ENCODE peak calls at places on chromosomes 3 and 15, in six cellular contexts. K, D, Y, F, N and U are unnamed samples.

GRCh38 chr3:115996420-115997108 is 373.3 kb downstream of the GAP43 start:
- DNase-seq in K (no peak), D (no peak), Y (no peak), F (no peak), N (no peak), U (peak)

GRCh38 chr3:149180057-149180573 is 41.5 kb downstream of the CP start:
- DNase-seq in K (peak), D (peak), Y (peak), F (peak), N (no peak), U (peak)

GRCh38 chr15:101578443-101578894 is 73.7 kb downstream of the TM2D3 start:
- DNase-seq in K (peak), D (peak), Y (peak), F (no peak), N (no peak), U (peak)

GRCh38 chr3:12750223-12750622 is 8.8 kb downstream of the TMEM40 start:
- DNase-seq in K (peak), D (no peak), Y (no peak), F (peak), N (no peak), U (peak)

GRCh38 chr15:58957101-58957973 is 23.9 kb upstream of the SLTM start:
- DNase-seq in K (peak), D (peak), Y (peak), F (peak), N (no peak), U (peak)

GRCh38 chr15:59329570-59330350 is 42.9 kb downstream of the MYO1E start:
- DNase-seq in K (peak), D (no peak), Y (no peak), F (no peak), N (no peak), U (peak)

GRCh38 chr15:94131875-94132274 is 99.5 kb upstream of the MCTP2 start:
- DNase-seq in K (no peak), D (no peak), Y (no peak), F (no peak), N (no peak), U (no peak)

GRCh38 chr3:129560931-129561594 is 18.1 kb downstream of the H1-8 start:
- DNase-seq in K (no peak), D (no peak), Y (peak), F (peak), N (no peak), U (peak)

GRCh38 chr3:27596334-27596841 is 112.2 kb upstream of the SLC4A7 start:
- DNase-seq in K (no peak), D (no peak), Y (peak), F (peak), N (peak), U (no peak)

GRCh38 chr15:79812536-79812935 is 84.3 kb downstream of the MTHFS start:
- DNase-seq in K (no peak), D (no peak), Y (no peak), F (no peak), N (no peak), U (no peak)

GRCh38 chr15:99993262-99993661 is 260.0 kb upstream of the LYSMD4 start:
- DNase-seq in K (no peak), D (no peak), Y (no peak), F (no peak), N (no peak), U (no peak)

GRCh38 chr15:45234562-45235235 is 17.3 kb upstream of the SLC28A2 start:
- DNase-seq in K (no peak), D (no peak), Y (no peak), F (no peak), N (no peak), U (no peak)

GRCh38 chr15:37888356-37888755 is 46.1 kb upstream of the TMCO5A start:
- DNase-seq in K (no peak), D (no peak), Y (no peak), F (no peak), N (no peak), U (no peak)

GRCh38 chr3:114563720-114564119 is 269.9 kb downstream of the TIGIT start:
- DNase-seq in K (no peak), D (no peak), Y (no peak), F (no peak), N (no peak), U (no peak)

GRCh38 chr15:62975515-62975914 is 67.0 kb upstream of the TPM1 start:
- DNase-seq in K (no peak), D (no peak), Y (no peak), F (no peak), N (no peak), U (peak)

GRCh38 chr3:136860541-136860940 is 1.5 kb upstream of the NCK1 start:
- DNase-seq in K (no peak), D (peak), Y (peak), F (no peak), N (no peak), U (no peak)

GRCh38 chr3:27557411-27557810 is 73.2 kb upstream of the SLC4A7 start:
- DNase-seq in K (no peak), D (no peak), Y (no peak), F (no peak), N (no peak), U (no peak)

GRCh38 chr3:39067286-39067685 is 15.5 kb downstream of the WDR48 start:
- DNase-seq in K (no peak), D (no peak), Y (no peak), F (no peak), N (no peak), U (no peak)

GRCh38 chr15:86645861-86646393 is 566.3 kb downstream of the AGBL1 start:
- DNase-seq in K (no peak), D (no peak), Y (no peak), F (no peak), N (no peak), U (no peak)

GRCh38 chr15:75051161-75051560 is 27.8 kb downstream of the PPCDC start:
- DNase-seq in K (no peak), D (no peak), Y (no peak), F (no peak), N (no peak), U (no peak)

GRCh38 chr3:4850928-4851265 is 128.3 kb upstream of the BHLHE40 start:
- DNase-seq in K (no peak), D (no peak), Y (no peak), F (no peak), N (peak), U (no peak)

GRCh38 chr15:43958894-43959330 is 132.1 kb downstream of the WDR76 start:
- DNase-seq in K (no peak), D (no peak), Y (no peak), F (peak), N (no peak), U (peak)

GRCh38 chr15:36645106-36645505 is 65.7 kb downstream of the CDIN1 start:
- DNase-seq in K (no peak), D (no peak), Y (no peak), F (peak), N (no peak), U (peak)

GRCh38 chr15:64452988-64453688 is 7.2 kb upstream of the ZNF609 start:
- DNase-seq in K (no peak), D (no peak), Y (no peak), F (peak), N (no peak), U (no peak)

GRCh38 chr3:41158947-41159346 is 40.4 kb upstream of the CTNNB1 start:
- DNase-seq in K (no peak), D (no peak), Y (peak), F (no peak), N (no peak), U (no peak)

GRCh38 chr15:29820802-29821160 is 1.5 kb downstream of the TJP1 start:
- DNase-seq in K (no peak), D (no peak), Y (no peak), F (peak), N (no peak), U (no peak)

GRCh38 chr3:105775368-105775767 is 93.4 kb downstream of the CBLB start:
- DNase-seq in K (no peak), D (no peak), Y (no peak), F (no peak), N (no peak), U (no peak)

GRCh38 chr3:24853685-24854341 is 359.2 kb upstream of the THRB start:
- DNase-seq in K (no peak), D (no peak), Y (no peak), F (no peak), N (no peak), U (no peak)

GRCh38 chr15:89991312-89991711 is 9.8 kb upstream of the ZNF710 start:
- DNase-seq in K (no peak), D (no peak), Y (no peak), F (no peak), N (no peak), U (no peak)

GRCh38 chr3:3798641-3799113 is 554 bp upstream of the LRRN1 start:
- DNase-seq in K (no peak), D (no peak), Y (no peak), F (no peak), N (no peak), U (no peak)

GRCh38 chr15:82980986-82981385 is 5.0 kb upstream of the RAMAC start:
- DNase-seq in K (no peak), D (no peak), Y (no peak), F (no peak), N (no peak), U (no peak)

GRCh38 chr3:157516928-157517327 is 13.7 kb upstream of the VEPH1 start:
- DNase-seq in K (no peak), D (no peak), Y (no peak), F (no peak), N (no peak), U (no peak)

GRCh38 chr3:58116161-58116955 is 94.4 kb downstream of the DNASE1L3 start:
- DNase-seq in K (no peak), D (no peak), Y (peak), F (peak), N (peak), U (no peak)

GRCh38 chr3:132788299-132788698 is 66.1 kb upstream of the NPHP3 start:
- DNase-seq in K (no peak), D (no peak), Y (no peak), F (peak), N (no peak), U (no peak)

GRCh38 chr3:124639406-124640237 is 90.6 kb upstream of the UMPS start:
- DNase-seq in K (no peak), D (no peak), Y (no peak), F (no peak), N (peak), U (no peak)

GRCh38 chr15:101536875-101537405 is 47.4 kb upstream of the PCSK6 start:
- DNase-seq in K (no peak), D (no peak), Y (no peak), F (no peak), N (no peak), U (no peak)

GRCh38 chr3:55660642-55661041 is 173.5 kb upstream of the WNT5A start:
- DNase-seq in K (no peak), D (no peak), Y (no peak), F (no peak), N (no peak), U (no peak)

GRCh38 chr3:48398701-48399386 is 26.8 kb downstream of the FBXW12 start:
- DNase-seq in K (no peak), D (peak), Y (no peak), F (no peak), N (no peak), U (no peak)

GRCh38 chr3:176767385-176767784 is 429.9 kb downstream of the TBL1XR1 start:
- DNase-seq in K (no peak), D (no peak), Y (no peak), F (no peak), N (no peak), U (peak)

DNA sequence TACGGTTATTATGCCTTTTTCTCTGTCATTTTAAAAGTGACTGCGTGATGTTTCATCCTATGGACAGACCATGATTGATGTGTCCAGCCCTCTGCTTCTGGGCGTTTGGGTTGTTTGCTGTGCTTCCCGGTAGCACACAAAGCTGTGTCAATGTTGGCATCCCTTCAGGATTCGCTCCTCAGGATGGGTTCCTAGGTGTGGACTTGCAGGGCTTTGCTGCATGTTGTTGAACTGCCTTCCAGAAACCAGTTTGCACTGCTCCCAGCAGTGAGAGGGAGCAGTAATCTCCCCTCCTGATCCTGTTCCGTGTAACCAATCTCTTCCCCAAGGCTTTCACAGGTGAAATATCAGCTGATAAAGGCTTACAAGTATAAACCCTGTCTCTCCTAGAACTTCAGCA is 787 bp downstream of the TRPM1 start:
- DNase-seq in K (no peak), D (no peak), Y (no peak), F (no peak), N (no peak), U (no peak)
- TF ChIP-seq MYC in K (no peak), D (no peak), Y (no peak), F (no peak), N (no peak), U (no peak)

DNA sequence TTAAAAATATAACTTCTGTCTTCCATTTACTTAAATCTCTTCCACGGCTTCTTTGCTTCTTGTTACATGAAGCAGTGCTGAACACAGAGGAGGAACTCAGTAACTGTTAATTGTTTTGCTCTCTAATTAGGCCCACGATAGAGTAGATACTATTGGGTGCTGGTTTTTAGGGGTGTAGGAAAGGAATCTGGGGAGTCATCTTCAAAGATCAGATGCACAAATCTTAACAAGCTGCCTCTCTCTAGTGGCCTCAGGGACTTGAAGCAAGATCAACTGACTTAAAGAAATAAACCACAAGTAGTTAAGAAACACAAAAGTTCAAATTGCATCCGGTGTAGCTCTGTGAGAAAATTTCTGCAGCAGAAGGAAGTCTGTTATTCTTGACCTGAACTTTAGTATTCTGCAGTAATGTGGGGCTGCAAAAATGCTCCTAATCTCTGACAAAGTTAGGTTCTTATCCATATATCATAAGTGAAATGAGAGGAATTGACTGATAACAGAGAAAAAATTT is 51.6 kb downstream of the CHST2 start:
- DNase-seq in K (no peak), D (no peak), Y (peak), F (peak), N (peak), U (no peak)
- TF ChIP-seq MAX in K (no peak), D (no peak), Y (no peak), F (no peak), N (no peak), U (no peak)

DNA sequence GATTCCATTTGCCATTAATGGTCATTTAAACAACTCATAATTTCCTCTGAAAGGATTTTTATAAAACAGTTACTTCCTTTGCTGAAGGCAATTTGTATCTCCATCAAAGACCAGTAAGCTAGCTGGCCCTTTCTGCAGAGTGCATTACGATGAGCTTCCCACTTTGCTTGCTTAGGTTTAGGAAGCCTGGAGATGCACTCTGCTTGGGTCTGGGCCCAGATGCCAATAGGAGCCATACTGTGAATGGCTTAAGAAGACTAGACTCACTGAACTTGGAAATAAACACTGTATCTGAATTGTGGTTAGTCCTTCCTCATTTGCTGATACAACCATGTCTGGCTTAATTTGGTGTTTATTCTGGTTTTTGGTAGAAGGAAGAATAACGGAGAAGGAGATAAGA is 38.0 kb downstream of the OXNAD1 start:
- DNase-seq in K (no peak), D (no peak), Y (no peak), F (no peak), N (no peak), U (no peak)
- TF ChIP-seq MYC in K (no peak), D (no peak), Y (no peak), F (no peak), N (no peak), U (no peak)

GRCh38 chr15:60993008-60993407 is 236.1 kb downstream of the RORA start:
- DNase-seq in K (no peak), D (no peak), Y (no peak), F (no peak), N (no peak), U (no peak)

GRCh38 chr15:60993948-60994347 is 235.2 kb downstream of the RORA start:
- DNase-seq in K (no peak), D (no peak), Y (no peak), F (no peak), N (no peak), U (no peak)

GRCh38 chr15:60994842-60995495 is 234.1 kb downstream of the RORA start:
- DNase-seq in K (no peak), D (no peak), Y (no peak), F (peak), N (no peak), U (no peak)

DNA sequence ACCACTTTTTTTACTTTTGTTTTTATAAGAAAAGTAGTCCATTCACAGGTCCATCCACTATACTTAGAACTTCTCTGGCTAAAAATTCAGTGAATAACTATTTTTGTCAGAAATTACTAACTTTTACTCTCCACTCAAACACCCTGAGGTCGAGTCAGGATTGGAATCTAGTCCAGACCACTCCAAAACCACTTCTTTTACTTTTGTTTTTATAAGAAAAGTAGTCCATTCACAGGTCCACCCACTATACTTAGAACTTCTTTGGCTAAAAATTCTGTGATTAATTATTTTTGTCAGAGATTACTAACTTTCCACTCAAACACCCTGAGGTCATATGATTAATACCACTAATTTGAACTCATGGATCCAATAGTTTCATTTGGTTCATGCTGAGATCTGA is 239.4 kb downstream of the RORA start:
- DNase-seq in K (no peak), D (no peak), Y (no peak), F (no peak), N (no peak), U (no peak)
- TF ChIP-seq MAX in K (no peak), D (no peak), Y (no peak), F (no peak), N (no peak), U (no peak)

GRCh38 chr3:52633786-52634185 is 51.9 kb downstream of the PBRM1 start:
- DNase-seq in K (no peak), D (no peak), Y (no peak), F (no peak), N (no peak), U (no peak)

GRCh38 chr3:52636673-52637072 is 49.0 kb downstream of the PBRM1 start:
- DNase-seq in K (no peak), D (no peak), Y (no peak), F (no peak), N (no peak), U (no peak)
- TF ChIP-seq MYC in K (no peak), D (no peak), Y (no peak), F (no peak), N (no peak), U (no peak)

GRCh38 chr3:194434503-194434902 is 35.4 kb upstream of the GP5 start:
- DNase-seq in K (no peak), D (no peak), Y (no peak), F (no peak), N (no peak), U (no peak)

GRCh38 chr3:194431553-194431952 is 32.5 kb upstream of the GP5 start:
- DNase-seq in K (no peak), D (no peak), Y (no peak), F (no peak), N (no peak), U (no peak)
- TF ChIP-seq MAX in K (no peak), D (no peak), Y (no peak), F (no peak), N (no peak), U (no peak)

GRCh38 chr3:36514171-36514570 is 133.9 kb downstream of the STAC start:
- DNase-seq in K (no peak), D (no peak), Y (no peak), F (no peak), N (no peak), U (no peak)
- TF ChIP-seq MYC in K (no peak), D (no peak), Y (no peak), F (no peak), N (no peak), U (no peak)

GRCh38 chr15:48695835-48696573 is 50.5 kb upstream of the FBN1 start:
- DNase-seq in K (no peak), D (peak), Y (no peak), F (peak), N (no peak), U (no peak)

GRCh38 chr15:48696627-48697312 is 51.3 kb upstream of the FBN1 start:
- DNase-seq in K (no peak), D (peak), Y (peak), F (peak), N (no peak), U (no peak)

GRCh38 chr15:48693474-48693873 is 48.0 kb upstream of the FBN1 start:
- DNase-seq in K (no peak), D (no peak), Y (no peak), F (no peak), N (no peak), U (no peak)

DNA sequence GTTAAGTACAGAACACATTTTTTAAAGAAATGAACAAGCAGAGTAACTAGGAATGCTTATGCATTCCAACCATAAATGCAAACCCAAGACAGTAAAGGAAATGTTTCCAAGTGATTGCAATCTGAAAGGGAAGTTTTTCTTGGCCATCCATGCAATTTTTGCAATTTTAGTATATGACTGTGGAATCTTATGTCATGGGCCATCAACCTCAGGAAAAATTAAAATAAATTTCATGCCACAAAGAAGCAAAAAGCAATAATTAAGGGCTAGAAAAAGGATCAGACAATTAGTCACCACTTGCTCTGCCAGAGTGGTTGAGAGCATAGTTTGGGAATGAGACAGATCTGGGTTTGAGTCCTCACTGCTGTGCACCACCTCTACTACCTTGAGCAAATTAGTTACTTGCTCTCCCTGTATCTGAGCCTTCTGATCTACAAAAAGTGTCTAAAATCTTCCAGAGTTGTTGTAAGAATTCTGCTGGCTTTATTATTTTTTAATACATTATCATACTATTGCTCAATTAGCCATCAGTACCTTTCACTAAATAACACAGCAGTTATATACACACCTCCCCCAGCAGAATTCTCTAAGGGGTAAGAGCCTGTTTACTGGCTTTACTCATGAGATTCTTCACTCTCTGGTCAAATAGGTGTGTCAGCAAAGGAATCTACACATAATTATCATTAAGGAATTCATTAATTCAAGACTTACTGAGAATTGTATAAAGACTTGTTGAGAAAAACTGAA is 49.8 kb upstream of the FBN1 start:
- DNase-seq in K (no peak), D (no peak), Y (no peak), F (peak), N (no peak), U (no peak)
- TF ChIP-seq MAX in K (no peak), D (no peak), Y (no peak), F (no peak), N (no peak), U (no peak)